ENCODE peak calls at places on chromosomes 6 and 20, in eight cellular contexts. D is astrocyte; O is PC-9; V is stimulated activated CD4-positive, alpha-beta T cell treated with anti-CD3 and anti-CD28 coated beads, TNF-alpha, amount 100 ng/mL, for 24 hours; Q is M059J; I is NCI-H2081; L is nephron progenitor cell; W is activated T-cell treated with anti-CD3 and anti-CD28 coated beads for 1 hour. M is an unnamed sample.

GRCh38 chr20:37901667-37902503 is 1.0 kb upstream of the VSTM2L start:
- DNase-seq in D (peak), O (no peak), V (no peak), Q (peak), I (peak), L (peak), W (no peak), M (no peak)

GRCh38 chr20:53986037-53986436 is 84.4 kb downstream of the BCAS1 start:
- DNase-seq in D (no peak), O (no peak), V (no peak), Q (no peak), I (no peak), L (no peak), W (no peak), M (no peak)

GRCh38 chr6:26087284-26088115 is at the start of gene HFE:
- DNase-seq in D (peak), O (peak), V (no peak), Q (peak), I (peak), L (peak), W (peak), M (no peak)

GRCh38 chr20:9241721-9242427 is 173.0 kb downstream of the PLCB4 start:
- DNase-seq in D (peak), O (peak), V (no peak), Q (peak), I (no peak), L (no peak), W (no peak), M (no peak)

GRCh38 chr6:125853168-125853567 is 62.4 kb downstream of the NCOA7 start:
- DNase-seq in D (no peak), O (no peak), V (no peak), Q (no peak), I (no peak), L (no peak), W (no peak), M (no peak)

GRCh38 chr6:163721435-163721834 is 306.9 kb downstream of the QKI start:
- DNase-seq in D (no peak), O (no peak), V (no peak), Q (no peak), I (no peak), L (no peak), W (no peak), M (no peak)

GRCh38 chr20:63091901-63092659 is 85.3 kb upstream of the BHLHE23 start:
- DNase-seq in D (no peak), O (no peak), V (no peak), Q (no peak), I (no peak), L (peak), W (no peak), M (no peak)

GRCh38 chr6:32152414-32153251 is 894 bp upstream of the PRRT1 start:
- DNase-seq in D (peak), O (no peak), V (no peak), Q (no peak), I (no peak), L (no peak), W (no peak), M (no peak)

GRCh38 chr6:15498640-15499039 is 164.2 kb downstream of the DTNBP1 start:
- DNase-seq in D (peak), O (no peak), V (no peak), Q (no peak), I (no peak), L (no peak), W (no peak), M (peak)

GRCh38 chr6:63543001-63543400 is 29.3 kb upstream of the LOC128125822 start:
- DNase-seq in D (no peak), O (no peak), V (no peak), Q (no peak), I (no peak), L (no peak), W (no peak), M (no peak)

GRCh38 chr6:84411060-84411629 is 183.7 kb upstream of the CEP162 start:
- DNase-seq in D (peak), O (no peak), V (no peak), Q (peak), I (peak), L (no peak), W (no peak), M (no peak)

GRCh38 chr6:43974643-43975235 is 152.5 kb downstream of the MRPL14 start:
- DNase-seq in D (no peak), O (no peak), V (no peak), Q (no peak), I (no peak), L (no peak), W (no peak), M (no peak)

GRCh38 chr6:21188505-21189223 is 404.9 kb upstream of the SOX4 start:
- DNase-seq in D (no peak), O (no peak), V (no peak), Q (no peak), I (peak), L (no peak), W (no peak), M (no peak)

GRCh38 chr6:5126214-5126613 is 41.1 kb downstream of the PPP1R3G start:
- DNase-seq in D (peak), O (no peak), V (no peak), Q (peak), I (no peak), L (no peak), W (no peak), M (no peak)

GRCh38 chr20:21808863-21809664 is 103.6 kb downstream of the PAX1 start:
- DNase-seq in D (no peak), O (no peak), V (no peak), Q (no peak), I (no peak), L (peak), W (peak), M (no peak)

GRCh38 chr6:158004696-158005095 is 23.0 kb downstream of the SYNJ2 start:
- DNase-seq in D (no peak), O (no peak), V (no peak), Q (no peak), I (no peak), L (no peak), W (no peak), M (no peak)

GRCh38 chr6:161917645-161918044 is 643.8 kb upstream of the AGPAT4 start:
- DNase-seq in D (peak), O (no peak), V (no peak), Q (peak), I (peak), L (no peak), W (no peak), M (no peak)

GRCh38 chr6:43178951-43179830 is 2.8 kb upstream of the CUL9 start:
- DNase-seq in D (no peak), O (no peak), V (no peak), Q (no peak), I (no peak), L (no peak), W (no peak), M (no peak)

GRCh38 chr6:106534564-106534982 is 94.7 kb downstream of the RTN4IP1 start:
- DNase-seq in D (no peak), O (no peak), V (no peak), Q (no peak), I (no peak), L (no peak), W (no peak), M (no peak)

M was measured in naive thymus-derived CD8-positive, alpha-beta T cell.